ENCODE peak calls at places on chromosomes 5 and 9, in five cellular contexts. C is cardiac fibroblast, Y is breast epithelium, D is left lung, O is AG09319. A is an unnamed sample.
A peak's percentile ranks its signal among the peaks of the same experiment; 100 is the strongest.

GRCh38 chr9:89179535-89179919 is 909 bp upstream of the SHC3 start:
- DNase-seq in C (peak; percentile 65), Y (no peak), D (no peak), O (no peak), A (no peak)

GRCh38 chr9:14212697-14213420 is 101.1 kb downstream of the NFIB start:
- DNase-seq in C (no peak), Y (no peak), D (no peak), O (no peak), A (no peak)

GRCh38 chr5:158142182-158142581 is 283.2 kb upstream of the CLINT1 start:
- DNase-seq in C (no peak), Y (no peak), D (no peak), O (no peak), A (no peak)

GRCh38 chr5:39992617-39993203 is 567.9 kb upstream of the DAB2 start:
- DNase-seq in C (peak; percentile 47), Y (no peak), D (no peak), O (no peak), A (no peak)

GRCh38 chr5:9283021-9283420 is 262.9 kb downstream of the SEMA5A start:
- DNase-seq in C (no peak), Y (no peak), D (no peak), O (no peak), A (no peak)

GRCh38 chr9:131616983-131617604 is 71.8 kb downstream of the PRRT1B start:
- DNase-seq in C (no peak), Y (no peak), D (no peak), O (no peak), A (no peak)

GRCh38 chr5:42338136-42338535 is 85.1 kb upstream of the GHR start:
- DNase-seq in C (no peak), Y (no peak), D (no peak), O (no peak), A (no peak)

GRCh38 chr9:88826181-88826580 is 165.1 kb upstream of the S1PR3 start:
- DNase-seq in C (no peak), Y (no peak), D (no peak), O (no peak), A (no peak)

GRCh38 chr5:124287813-124288212 is 458.6 kb downstream of the ZNF608 start:
- DNase-seq in C (no peak), Y (no peak), D (no peak), O (no peak), A (no peak)

GRCh38 chr5:14125262-14125661 is 17.9 kb upstream of the TRIO start:
- DNase-seq in C (no peak), Y (no peak), D (no peak), O (no peak), A (no peak)

GRCh38 chr5:94113087-94113486 is 371.7 kb upstream of the POU5F2 start:
- DNase-seq in C (no peak), Y (no peak), D (no peak), O (no peak), A (no peak)

GRCh38 chr5:148224131-148224742 is 14.1 kb upstream of the MARCOL start:
- DNase-seq in C (no peak), Y (no peak), D (no peak), O (no peak), A (no peak)

GRCh38 chr9:3908731-3909130 is 382.9 kb upstream of the RFX3 start:
- DNase-seq in C (peak; percentile 22), Y (no peak), D (no peak), O (peak; percentile 36), A (no peak)

GRCh38 chr5:99721487-99721886 is 792.7 kb upstream of the CHD1 start:
- DNase-seq in C (no peak), Y (no peak), D (no peak), O (no peak), A (no peak)

GRCh38 chr5:149443210-149443609 is 64.1 kb upstream of the IL17B start:
- DNase-seq in C (no peak), Y (no peak), D (no peak), O (no peak), A (no peak)

GRCh38 chr9:112065781-112066606 is 109.1 kb downstream of the SUSD1 start:
- DNase-seq in C (peak; percentile 51), Y (peak; percentile 67), D (no peak), O (no peak), A (no peak)

GRCh38 chr9:84742261-84742660 is 72.7 kb downstream of the NTRK2 start:
- DNase-seq in C (no peak), Y (no peak), D (no peak), O (no peak), A (no peak)

GRCh38 chr9:18020254-18020745 is 441.4 kb downstream of the SH3GL2 start:
- DNase-seq in C (no peak), Y (no peak), D (no peak), O (no peak), A (no peak)

GRCh38 chr5:76893294-76893693 is 43.5 kb downstream of the S100Z start:
- DNase-seq in C (no peak), Y (no peak), D (no peak), O (no peak), A (no peak)

GRCh38 chr9:33506626-33507370 is 17.3 kb upstream of the ANKRD18B start:
- DNase-seq in C (peak; percentile 98), Y (no peak), D (no peak), O (peak; percentile 71), A (peak; percentile 31)

GRCh38 chr5:180494510-180495181 is 467 bp downstream of the CNOT6 start:
- DNase-seq in C (no peak), Y (peak; percentile 54), D (peak; percentile 85), O (no peak), A (no peak)

GRCh38 chr5:139969318-139969717 is 73.8 kb downstream of the NRG2 start:
- DNase-seq in C (no peak), Y (no peak), D (no peak), O (no peak), A (no peak)

GRCh38 chr5:137630972-137631370 is 104.9 kb downstream of the KLHL3 start:
- DNase-seq in C (no peak), Y (no peak), D (no peak), O (no peak), A (no peak)

GRCh38 chr9:93918071-93918470 is 37.1 kb downstream of the BARX1 start:
- DNase-seq in C (no peak), Y (no peak), D (peak; percentile 54), O (no peak), A (no peak)

GRCh38 chr5:117486879-117487391 is 912.3 kb upstream of the SEMA6A start:
- DNase-seq in C (no peak), Y (no peak), D (no peak), O (no peak), A (no peak)

GRCh38 chr5:1009359-1010180 is 968 bp downstream of the NKD2 start:
- DNase-seq in C (no peak), Y (peak; percentile 39), D (peak; percentile 75), O (no peak), A (peak; percentile 21)

GRCh38 chr5:54547711-54548250 is 30.2 kb downstream of the SNX18 start:
- DNase-seq in C (peak; percentile 74), Y (no peak), D (no peak), O (peak; percentile 58), A (no peak)

GRCh38 chr9:69086769-69087168 is 51.2 kb downstream of the FXN start:
- DNase-seq in C (no peak), Y (no peak), D (no peak), O (no peak), A (no peak)

DNA sequence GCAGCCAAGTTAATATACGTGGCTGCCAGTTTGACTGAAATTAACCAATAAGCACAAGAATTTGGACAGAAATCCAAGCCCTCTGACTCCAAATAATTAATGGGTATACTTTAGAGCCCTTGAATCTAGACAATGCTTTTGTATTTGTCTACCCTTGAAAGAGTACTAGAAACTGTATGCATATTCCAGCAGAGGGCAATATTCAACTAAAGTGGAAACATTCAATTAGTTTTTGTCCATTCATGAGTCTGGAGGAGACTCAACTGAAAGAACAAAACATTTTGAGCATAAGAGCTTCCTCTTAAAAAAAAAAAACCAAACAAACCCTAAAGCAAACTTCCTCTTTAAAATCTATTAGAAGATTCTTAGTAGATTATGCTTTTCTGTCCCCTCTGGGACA is 157.8 kb downstream of the ARHGEF28 start:
- DNase-seq in C (peak; percentile 60), Y (no peak), D (no peak), O (no peak), A (no peak)
- TF ChIP-seq CTCF in C (peak; percentile 32), Y (peak; percentile 30), D (peak; percentile 19), O (peak; percentile 27), A (no peak)

GRCh38 chr9:115169003-115169402 is 51.0 kb upstream of the TNC start:
- DNase-seq in C (no peak), Y (no peak), D (no peak), O (no peak), A (no peak)

GRCh38 chr9:115165233-115165632 is 47.3 kb upstream of the TNC start:
- DNase-seq in C (no peak), Y (no peak), D (no peak), O (no peak), A (no peak)

GRCh38 chr9:115167175-115167574 is 49.2 kb upstream of the TNC start:
- DNase-seq in C (peak; percentile 39), Y (no peak), D (no peak), O (no peak), A (no peak)

GRCh38 chr9:115172105-115172504 is 54.1 kb upstream of the TNC start:
- DNase-seq in C (no peak), Y (no peak), D (no peak), O (no peak), A (no peak)

DNA sequence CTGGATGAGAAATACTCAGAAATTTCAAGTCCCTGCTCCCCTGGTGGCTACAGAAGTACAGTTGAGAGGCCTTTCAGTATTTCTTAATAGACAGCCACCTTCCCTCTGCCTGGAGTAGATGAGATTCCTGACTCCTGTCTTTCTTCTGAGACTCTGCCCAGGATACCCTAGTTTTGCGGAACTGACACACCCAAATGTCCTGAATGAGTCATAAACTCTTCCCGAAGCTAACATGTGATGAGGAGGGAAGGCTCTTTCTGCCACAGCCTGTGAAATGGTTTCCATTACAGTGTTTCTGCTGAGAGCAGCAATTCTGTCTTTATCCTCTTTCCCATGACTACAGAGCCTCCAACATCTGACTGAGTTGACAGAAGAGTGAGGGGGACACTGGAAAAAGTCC is 52.7 kb upstream of the TNC start:
- DNase-seq in C (peak; percentile 39), Y (no peak), D (no peak), O (no peak), A (no peak)
- TF ChIP-seq CTCF in C (no peak), Y (no peak), D (no peak), O (no peak), A (no peak)

GRCh38 chr9:5767968-5768932 is 64.7 kb downstream of the ERMP1 start:
- DNase-seq in C (peak; percentile 18), Y (no peak), D (no peak), O (no peak), A (no peak)

GRCh38 chr9:5778799-5779198 is 54.1 kb downstream of the ERMP1 start:
- DNase-seq in C (no peak), Y (no peak), D (no peak), O (no peak), A (no peak)

GRCh38 chr9:5773324-5773999 is 59.5 kb downstream of the ERMP1 start:
- DNase-seq in C (no peak), Y (no peak), D (no peak), O (no peak), A (no peak)
- TF ChIP-seq CTCF in C (peak; percentile 9), Y (no peak), D (no peak), O (no peak), A (no peak)

GRCh38 chr9:95025213-95026170 is 292.0 kb downstream of the FANCC start:
- DNase-seq in C (peak; percentile 96), Y (no peak), D (peak; percentile 71), O (peak; percentile 80), A (no peak)
- TF ChIP-seq CTCF in C (peak; percentile 63), Y (no peak), D (no peak), O (peak; percentile 40), A (no peak)

GRCh38 chr9:6686396-6686795 is 40.9 kb upstream of the GLDC start:
- DNase-seq in C (peak; percentile 71), Y (no peak), D (no peak), O (no peak), A (no peak)
- TF ChIP-seq CTCF in C (peak; percentile 45), Y (no peak), D (no peak), O (peak; percentile 6), A (no peak)